ENCODE peak calls at places on chromosomes 13 and 19, in four cellular contexts. V is GM12878, M is K562, J is HepG2. Q is an unnamed sample.

GRCh38 chr19:33823341-33823740 is 26.7 kb downstream of the KCTD15 start:
- DNase-seq in J (no peak), V (no peak), M (no peak), Q (no peak)

GRCh38 chr13:20136781-20137703 is 23.8 kb downstream of the GJA3 start:
- DNase-seq in M (peak), J (peak), V (no peak), Q (peak)

GRCh38 chr13:97125051-97125809 is 96.9 kb upstream of the MBNL2 start:
- DNase-seq in J (peak), M (peak), V (peak), Q (peak)

GRCh38 chr13:49220035-49220855 is at the start of gene MLNR:
- DNase-seq in M (peak), J (peak), V (no peak), Q (peak)

GRCh38 chr13:86946734-86947133 is 724.4 kb upstream of the SLITRK5 start:
- DNase-seq in M (no peak), J (no peak), V (no peak), Q (no peak)

GRCh38 chr19:6263306-6264076 is 16.3 kb downstream of the MLLT1 start:
- DNase-seq in J (no peak), M (no peak), V (no peak), Q (no peak)

GRCh38 chr13:102128216-102128800 is 273.5 kb downstream of the FGF14 start:
- DNase-seq in V (no peak), M (no peak), J (no peak), Q (no peak)

GRCh38 chr19:58536852-58537798 is 6.7 kb upstream of the TRIM28 start:
- DNase-seq in V (no peak), M (no peak), J (no peak), Q (no peak)

DNA sequence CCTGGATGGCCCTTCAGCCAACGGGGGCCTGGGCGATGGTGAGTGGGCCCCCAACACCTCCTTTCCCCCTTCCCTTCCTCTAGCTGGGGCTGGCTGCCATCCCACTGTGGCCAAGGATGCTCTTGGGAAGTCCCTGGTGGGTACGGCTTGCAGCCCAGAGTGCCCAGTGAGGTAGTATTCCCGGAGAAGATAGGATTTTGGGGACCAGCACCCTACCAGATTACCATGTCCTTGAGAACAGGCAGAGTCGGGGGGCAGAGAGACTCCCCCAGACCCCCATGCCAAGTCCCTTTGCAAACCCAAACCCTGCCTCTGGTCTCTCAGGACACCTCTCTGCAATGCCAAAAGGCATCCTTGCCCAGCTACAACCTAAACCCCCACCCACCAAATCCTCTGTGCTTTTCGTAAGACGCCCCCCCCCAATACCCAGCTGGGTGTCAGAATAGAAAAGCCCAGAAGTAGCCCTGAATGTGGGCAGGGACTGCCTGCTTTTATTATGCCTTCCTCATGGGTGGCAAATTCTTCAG is 1.7 kb downstream of the HIF3A start:
- DNase-seq in M (no peak), V (no peak), J (no peak), Q (no peak)
- TF ChIP-seq CHD4 in M (no peak), V (no peak), J (no peak), Q (no peak)

DNA sequence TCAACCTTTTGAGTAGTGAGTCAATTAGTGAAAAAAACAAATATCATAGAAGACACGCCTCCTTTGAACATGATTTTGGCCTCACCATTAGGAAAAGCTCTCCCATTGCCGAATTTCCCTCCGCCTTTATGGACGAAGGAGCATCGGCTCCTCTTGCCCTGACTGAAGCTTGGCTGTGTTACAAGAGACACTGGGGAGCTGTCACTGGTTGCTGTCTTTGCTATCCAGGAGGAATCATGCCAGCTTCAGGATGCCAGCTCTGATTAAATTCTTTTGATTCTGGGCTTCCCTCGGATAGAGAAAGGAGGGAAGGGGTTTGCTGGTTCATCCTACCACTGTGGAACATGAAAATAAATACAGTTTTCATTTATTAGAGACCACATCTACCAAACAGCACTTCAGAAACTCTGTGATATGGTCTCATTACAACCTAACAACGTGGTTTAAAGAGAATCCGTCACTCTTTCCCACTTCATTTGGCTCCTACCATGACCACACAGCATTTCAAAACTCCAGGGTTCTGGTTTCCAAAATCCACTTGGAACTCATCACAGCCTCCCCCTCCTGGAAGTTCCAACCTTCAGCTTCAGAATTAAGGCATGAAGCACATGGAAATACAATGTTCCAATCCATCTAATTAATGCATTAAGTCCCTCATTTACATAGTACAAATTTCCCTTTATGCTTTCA is 446.1 kb downstream of the EFNB2 start:
- DNase-seq in J (no peak), V (no peak), M (no peak), Q (no peak)
- TF ChIP-seq RFX5 in J (no peak), V (no peak), M (no peak), Q (no peak)

DNA sequence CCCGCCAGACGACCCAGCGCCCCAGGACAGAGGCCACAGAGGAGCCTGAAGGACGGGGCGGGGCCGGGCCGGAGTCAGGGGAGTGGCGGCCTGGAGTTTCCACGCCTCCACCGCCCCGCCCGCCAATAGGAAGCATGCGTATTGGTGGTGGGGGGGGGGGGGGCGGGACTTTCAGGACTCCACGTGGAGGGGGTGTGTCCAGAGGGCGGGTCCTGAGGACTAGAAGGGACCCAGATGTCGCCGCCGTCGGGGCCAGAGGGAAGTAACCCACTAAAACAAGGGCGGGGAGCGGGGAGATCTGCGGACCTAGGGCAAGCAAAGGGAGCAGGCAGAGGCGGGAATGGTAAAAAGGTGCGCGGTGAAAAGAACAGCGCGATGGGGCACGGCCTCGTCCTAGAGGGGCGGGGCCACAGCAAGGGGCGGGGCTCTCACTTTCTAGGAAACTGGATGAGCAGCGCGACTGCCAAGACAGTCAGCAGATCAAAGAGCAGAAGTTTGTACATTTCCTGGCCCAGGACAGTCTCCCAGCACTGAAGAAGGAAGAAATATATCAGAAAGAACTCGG is 2.8 kb upstream of the LENG1 start:
- DNase-seq in M (peak), J (no peak), V (no peak), Q (peak)
- TF ChIP-seq CHD4 in M (no peak), J (no peak), V (no peak), Q (no peak)

DNA sequence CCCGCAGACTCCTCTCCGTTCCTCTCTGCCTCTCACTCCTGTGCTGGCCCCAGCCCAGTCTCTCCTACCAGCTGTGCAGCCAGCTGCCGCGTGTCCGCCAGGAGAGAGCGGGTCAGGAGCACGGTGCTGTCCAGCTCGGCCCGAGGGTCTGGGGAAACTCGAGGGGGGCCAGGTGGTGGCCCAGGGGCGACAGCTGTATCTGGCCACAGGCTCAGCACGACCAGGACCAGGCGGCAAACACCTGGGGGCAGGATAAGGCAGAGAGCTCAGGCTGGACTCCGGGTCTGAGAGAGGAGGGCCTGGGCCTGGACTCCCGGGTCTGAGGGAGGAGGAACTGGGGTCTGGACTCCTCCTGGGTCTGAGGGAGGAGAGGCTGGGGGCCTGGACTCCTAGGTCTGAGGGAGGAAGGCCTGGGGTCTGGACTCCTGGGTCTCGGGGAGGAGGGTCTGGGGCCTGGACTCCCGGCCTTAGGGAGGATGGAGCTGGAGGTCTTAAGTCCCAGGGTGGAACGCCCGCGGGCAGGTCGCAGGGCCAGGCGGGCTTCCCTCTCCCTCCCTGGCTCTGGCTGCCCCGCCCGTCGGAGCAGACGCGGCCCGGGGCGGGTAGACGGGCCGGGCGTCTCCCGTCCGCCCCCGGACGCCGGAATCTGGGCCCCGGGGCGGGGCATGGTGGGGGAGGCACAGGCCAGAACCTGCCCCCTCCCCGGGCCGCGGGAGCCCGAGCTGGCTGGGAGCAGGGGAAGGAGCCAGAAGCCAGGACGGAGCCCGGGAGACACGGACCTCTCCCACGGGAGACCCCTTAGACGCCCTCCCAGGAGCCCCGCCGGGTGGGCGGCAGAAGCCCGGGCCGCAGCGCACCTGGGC is 1.3 kb downstream of the IL11 start:
- DNase-seq in J (no peak), V (no peak), M (peak), Q (peak)
- TF ChIP-seq RFX5 in J (no peak), V (no peak), M (no peak), Q (no peak)

GRCh38 chr13:21777166-21777565 is 106.3 kb downstream of the FGF9 start:
- DNase-seq in V (no peak), J (no peak), M (no peak), Q (no peak)

DNA sequence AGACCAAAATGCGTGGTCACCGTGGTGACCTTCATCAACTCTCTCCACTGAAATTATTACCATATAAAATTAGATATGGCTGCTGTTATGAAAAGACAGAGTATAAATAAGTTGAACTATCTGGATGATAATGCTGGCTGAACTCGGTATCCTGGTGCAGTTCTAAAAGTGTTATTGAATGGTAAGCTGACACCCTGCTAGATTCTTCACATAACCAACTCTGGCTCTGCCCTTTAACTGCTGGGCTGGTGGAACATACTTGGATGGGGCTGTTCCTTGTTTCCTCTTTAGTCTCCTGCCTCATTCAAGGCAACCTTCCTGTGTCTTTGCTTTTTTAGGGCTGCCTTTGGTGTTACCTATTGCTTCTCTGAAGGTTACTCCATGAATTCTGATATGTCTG is 106.9 kb downstream of the FGF9 start:
- DNase-seq in J (no peak), V (no peak), M (no peak), Q (no peak)
- TF ChIP-seq CHD4 in J (no peak), V (no peak), M (no peak), Q (no peak)

DNA sequence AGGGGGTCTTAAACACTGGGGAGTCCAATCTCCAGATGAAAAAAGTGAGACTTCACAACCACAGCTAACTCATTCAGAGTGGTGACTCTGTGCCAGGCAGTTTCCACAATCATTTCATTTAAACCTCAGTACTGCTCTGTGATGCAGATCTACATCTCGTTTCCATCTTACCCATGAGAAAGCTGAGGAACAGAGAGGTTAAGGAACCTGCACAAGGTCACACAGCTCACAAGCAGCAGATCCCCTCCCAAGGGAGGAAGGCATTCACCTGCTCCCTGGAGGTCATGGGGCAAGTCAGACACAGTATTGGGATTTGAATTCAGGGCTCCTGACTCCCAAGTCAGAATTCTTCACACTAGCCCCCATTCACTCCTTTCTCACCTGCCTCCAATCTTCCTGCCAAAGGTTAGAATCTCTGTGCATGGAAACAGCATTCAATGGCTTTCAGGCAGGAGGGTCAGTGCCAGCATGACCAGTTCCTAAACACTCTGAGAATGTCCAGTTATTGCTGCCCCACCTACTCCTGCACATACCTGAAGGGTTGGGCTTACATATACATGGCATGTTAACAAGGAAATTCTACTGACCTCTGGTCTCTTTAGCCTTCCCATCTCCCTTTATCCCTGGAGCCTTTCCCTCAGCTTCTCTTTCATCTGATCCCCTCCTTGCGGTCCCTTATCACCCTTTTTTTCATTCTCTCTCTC is 1.9 kb downstream of the CABP5 start:
- DNase-seq in M (no peak), J (no peak), V (no peak), Q (no peak)
- TF ChIP-seq RFX5 in M (no peak), J (no peak), V (no peak), Q (no peak)

GRCh38 chr19:56270676-56271075 is 1.9 kb upstream of the EDDM13 start:
- DNase-seq in J (no peak), V (no peak), M (no peak), Q (no peak)

GRCh38 chr19:56269348-56269747 is 3.2 kb upstream of the EDDM13 start:
- DNase-seq in J (no peak), M (no peak), V (no peak), Q (no peak)

GRCh38 chr19:56272448-56272847 is at the start of gene EDDM13:
- DNase-seq in M (no peak), J (no peak), V (no peak), Q (no peak)

GRCh38 chr19:56271096-56271495 is 1.5 kb upstream of the EDDM13 start:
- DNase-seq in J (no peak), M (no peak), V (no peak), Q (no peak)

DNA sequence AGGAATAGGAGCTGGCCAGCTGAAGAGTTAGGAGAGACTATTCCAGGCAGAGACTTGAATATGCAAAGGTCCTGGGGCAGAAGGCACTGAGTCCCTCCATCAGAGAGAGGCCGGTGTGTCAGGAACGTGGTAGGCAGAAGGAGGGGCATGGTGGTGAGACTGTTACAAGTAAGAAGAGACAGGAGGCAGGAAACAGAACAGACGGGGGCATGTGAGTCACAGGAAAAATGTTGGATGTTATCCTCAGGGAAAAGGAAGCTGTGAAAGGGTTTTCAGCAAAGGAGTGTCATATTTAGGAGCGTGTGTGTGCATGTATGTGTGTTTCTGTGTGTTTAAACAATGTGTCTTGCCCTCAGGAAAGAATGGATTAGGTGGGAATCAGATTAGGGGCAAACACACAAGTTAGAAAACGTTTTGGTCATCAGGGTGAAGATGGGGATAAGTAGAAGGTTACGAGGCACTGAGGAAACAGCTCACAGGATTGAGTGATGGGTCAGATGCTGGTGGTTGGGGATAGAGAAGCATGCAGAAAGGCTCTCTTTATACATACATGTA is 1.1 kb downstream of the EDDM13 start:
- DNase-seq in M (no peak), V (no peak), J (no peak), Q (no peak)
- TF ChIP-seq CHD4 in M (no peak), V (no peak), J (no peak), Q (no peak)

GRCh38 chr13:113740286-113740556 is 18.8 kb upstream of the TMEM255B start:
- DNase-seq in V (no peak), M (no peak), J (no peak), Q (no peak)
- TF ChIP-seq RFX5 in V (no peak), M (no peak), J (no peak), Q (no peak)

Q was measured in A549.